ENCODE peak calls at places on chromosomes 2 and 18, in seven cellular contexts. H, F, L, M, J, V and I are unnamed samples.

GRCh38 chr2:9690716-9691498 is 60.1 kb upstream of the YWHAQ start:
- DNase-seq in H (no peak), F (no peak), L (no peak), M (no peak), J (no peak), V (no peak), I (no peak)

GRCh38 chr2:197450485-197450884 is 2.9 kb upstream of the COQ10B start:
- DNase-seq in H (no peak), F (no peak), L (no peak), M (no peak), J (no peak), V (peak; percentile 32), I (no peak)

GRCh38 chr2:113053666-113054435 is 1.2 kb upstream of the IL36B start:
- DNase-seq in H (no peak), F (no peak), L (no peak), M (no peak), J (no peak), V (no peak), I (no peak)

GRCh38 chr2:186575302-186575701 is 14.6 kb upstream of the ITGAV start:
- DNase-seq in H (no peak), F (no peak), L (peak; percentile 99), M (peak; percentile 7), J (peak; percentile 99), V (peak; percentile 44), I (no peak)

GRCh38 chr2:375270-375946 is 87.5 kb upstream of the ALKAL2 start:
- DNase-seq in H (no peak), F (no peak), L (no peak), M (no peak), J (no peak), V (no peak), I (no peak)

GRCh38 chr2:204950695-204951094 is 405.4 kb downstream of the PARD3B start:
- DNase-seq in H (no peak), F (no peak), L (no peak), M (no peak), J (peak; percentile 75), V (no peak), I (no peak)

GRCh38 chr2:175600024-175600831 is 401.8 kb downstream of the LNPK start:
- DNase-seq in H (no peak), F (no peak), L (no peak), M (no peak), J (no peak), V (no peak), I (no peak)

GRCh38 chr2:40034198-40034597 is 255.1 kb upstream of the THUMPD2 start:
- DNase-seq in H (no peak), F (no peak), L (peak; percentile 60), M (no peak), J (peak; percentile 88), V (no peak), I (no peak)

GRCh38 chr18:63975632-63976031 is 5.8 kb downstream of the SERPINB8 start:
- DNase-seq in H (no peak), F (no peak), L (no peak), M (no peak), J (no peak), V (no peak), I (no peak)

GRCh38 chr2:8477511-8478132 is 204.2 kb upstream of the ID2 start:
- DNase-seq in H (no peak), F (no peak), L (no peak), M (no peak), J (no peak), V (no peak), I (no peak)

GRCh38 chr2:197613509-197613987 is 61.8 kb downstream of the RFTN2 start:
- DNase-seq in H (no peak), F (no peak), L (peak; percentile 74), M (no peak), J (no peak), V (no peak), I (no peak)

GRCh38 chr2:164778723-164779122 is 62.9 kb downstream of the COBLL1 start:
- DNase-seq in H (no peak), F (no peak), L (no peak), M (no peak), J (no peak), V (no peak), I (no peak)

GRCh38 chr2:152200562-152201465 is 25.3 kb upstream of the STAM2 start:
- DNase-seq in H (peak; percentile 96), F (no peak), L (peak; percentile 94), M (peak; percentile 76), J (peak; percentile 98), V (peak; percentile 92), I (no peak)

GRCh38 chr2:144596074-144596871 is 76.4 kb upstream of the ZEB2 start:
- DNase-seq in H (no peak), F (no peak), L (peak; percentile 66), M (no peak), J (peak; percentile 72), V (no peak), I (no peak)

GRCh38 chr2:200966770-200967169 is 3.3 kb upstream of the ORC2 start:
- DNase-seq in H (no peak), F (no peak), L (peak; percentile 89), M (no peak), J (peak; percentile 72), V (no peak), I (no peak)

GRCh38 chr2:2098458-2099167 is 232.5 kb downstream of the MYT1L start:
- DNase-seq in H (no peak), F (no peak), L (no peak), M (no peak), J (no peak), V (no peak), I (no peak)

GRCh38 chr18:2898131-2898640 is 51.4 kb downstream of the EMILIN2 start:
- DNase-seq in H (no peak), F (no peak), L (no peak), M (no peak), J (peak; percentile 64), V (no peak), I (no peak)

GRCh38 chr18:9719421-9719981 is 11.4 kb downstream of the RAB31 start:
- DNase-seq in H (peak; percentile 85), F (no peak), L (peak; percentile 81), M (no peak), J (peak; percentile 90), V (no peak), I (no peak)

GRCh38 chr2:130807659-130808385 is 28.9 kb upstream of the ARHGEF4 start:
- DNase-seq in H (no peak), F (no peak), L (no peak), M (no peak), J (no peak), V (no peak), I (no peak)

GRCh38 chr2:101737478-101738240 is 40.2 kb downstream of the MAP4K4 start:
- DNase-seq in H (no peak), F (no peak), L (no peak), M (peak; percentile 56), J (peak; percentile 47), V (no peak), I (no peak)

GRCh38 chr2:240206630-240207029 is 66.2 kb upstream of the OTOS start:
- DNase-seq in H (peak; percentile 4), F (no peak), L (no peak), M (no peak), J (no peak), V (no peak), I (no peak)

GRCh38 chr18:78151948-78152725 is 827.5 kb upstream of the SALL3 start:
- DNase-seq in H (no peak), F (no peak), L (no peak), M (no peak), J (no peak), V (no peak), I (no peak)

GRCh38 chr2:97724501-97724900 is 11.1 kb downstream of the ZAP70 start:
- DNase-seq in H (peak; percentile 67), F (no peak), L (no peak), M (no peak), J (no peak), V (no peak), I (no peak)

GRCh38 chr2:9378433-9379371 is 44.6 kb downstream of the ITGB1BP1 start:
- DNase-seq in H (peak; percentile 88), F (no peak), L (peak; percentile 87), M (peak; percentile 50), J (peak; percentile 78), V (peak; percentile 88), I (no peak)

GRCh38 chr2:206968139-206969086 is 29.1 kb downstream of the CPO start:
- DNase-seq in H (no peak), F (no peak), L (no peak), M (no peak), J (peak; percentile 54), V (no peak), I (no peak)

GRCh38 chr2:41187683-41188082 is 735.8 kb upstream of the SLC8A1 start:
- DNase-seq in H (no peak), F (no peak), L (no peak), M (no peak), J (no peak), V (no peak), I (no peak)

GRCh38 chr2:41180392-41180791 is 728.5 kb upstream of the SLC8A1 start:
- DNase-seq in H (no peak), F (no peak), L (no peak), M (no peak), J (no peak), V (no peak), I (no peak)

DNA sequence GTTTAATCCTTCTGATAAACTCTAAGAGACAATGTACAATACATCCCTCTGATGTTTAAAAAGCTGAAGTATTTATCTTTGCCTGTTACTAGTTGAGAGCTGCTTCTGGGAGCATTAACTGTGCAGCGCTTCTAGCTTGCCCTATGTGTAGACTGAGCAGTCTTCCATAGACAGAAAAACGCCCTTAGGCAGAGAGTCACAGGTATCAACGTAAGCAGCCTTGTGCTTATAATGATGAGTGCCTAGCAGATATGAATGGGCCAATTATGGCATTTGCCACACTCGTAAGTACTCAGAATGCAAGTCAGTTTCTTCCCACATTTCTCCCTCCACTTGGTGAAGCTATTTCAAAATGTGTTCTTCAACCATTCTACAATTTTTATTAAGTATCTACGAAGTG is 731.1 kb upstream of the SLC8A1 start:
- DNase-seq in H (no peak), F (no peak), L (no peak), M (no peak), J (no peak), V (no peak), I (no peak)
- H3K27me3 ChIP-seq in H (no peaks in the 10 kb centered on the region), F (no peaks in the 10 kb centered on the region), L (no peaks in the 10 kb centered on the region), M (no peaks in the 10 kb centered on the region), J (no peaks in the 10 kb centered on the region), V (no peaks in the 10 kb centered on the region), I (no peaks in the 10 kb centered on the region)

GRCh38 chr18:50301074-50301473 is 13.6 kb upstream of the CXXC1 start:
- DNase-seq in H (no peak), F (no peak), L (no peak), M (no peak), J (no peak), V (no peak), I (no peak)
- H3K27me3 ChIP-seq in H (no peaks in the 10 kb centered on the region), F (no peaks in the 10 kb centered on the region), L (no peaks in the 10 kb centered on the region), M (peaks cover 51% of the 10 kb centered on the region), J (peaks cover 6% of the 10 kb centered on the region), V (peaks cover 8% of the 10 kb centered on the region), I (peaks cover 21% of the 10 kb centered on the region)

DNA sequence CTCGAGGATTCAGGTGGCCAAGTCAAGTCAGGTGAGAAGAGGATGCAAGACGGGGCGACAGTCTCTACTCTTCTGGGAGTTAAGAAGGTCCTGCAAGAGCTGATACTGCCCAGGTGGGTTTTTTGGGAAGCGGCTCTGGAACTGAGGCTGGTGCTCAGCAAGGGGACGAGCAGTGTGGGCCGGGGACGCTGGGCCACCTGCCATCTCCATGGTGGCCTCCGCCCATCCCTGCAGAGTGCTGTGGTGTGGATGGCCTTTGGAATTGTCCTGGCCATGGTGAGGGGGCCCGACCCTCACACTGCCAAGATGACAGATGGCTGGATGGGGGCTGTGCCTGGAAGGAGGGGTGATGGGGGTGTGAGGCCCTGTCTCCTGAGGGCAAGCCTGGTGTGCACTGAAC is 34.2 kb upstream of the LDLRAD4 start:
- DNase-seq in H (no peak), F (no peak), L (no peak), M (no peak), J (no peak), V (no peak), I (no peak)
- H3K27me3 ChIP-seq in H (no peaks in the 10 kb centered on the region), F (no peaks in the 10 kb centered on the region), L (no peaks in the 10 kb centered on the region), M (no peaks in the 10 kb centered on the region), J (no peaks in the 10 kb centered on the region), V (no peaks in the 10 kb centered on the region), I (no peaks in the 10 kb centered on the region)

GRCh38 chr2:226720948-226721347 is 78.7 kb downstream of the IRS1 start:
- DNase-seq in H (no peak), F (no peak), L (no peak), M (no peak), J (no peak), V (no peak), I (no peak)
- H3K27me3 ChIP-seq in H (no peaks in the 10 kb centered on the region), F (no peaks in the 10 kb centered on the region), L (no peaks in the 10 kb centered on the region), M (no peaks in the 10 kb centered on the region), J (no peaks in the 10 kb centered on the region), V (no peaks in the 10 kb centered on the region), I (peaks cover 24% of the 10 kb centered on the region)